ENCODE peak calls at places on chromosomes 3 and 15, in six cellular contexts. J is OCI-LY7, C is colonic mucosa, L is pancreas, X is caudate nucleus, D is left ventricle myocardium inferior. Q is an unnamed sample.

GRCh38 chr15:96472647-96473046 is 142.1 kb downstream of the NR2F2 start:
- DNase-seq in C (no peak), X (no peak), L (no peak), D (no peak), J (no peak), Q (no peak)

GRCh38 chr3:48420561-48420960 is 9.3 kb downstream of the PLXNB1 start:
- DNase-seq in D (no peak), J (no peak), L (no peak), X (no peak), C (no peak), Q (no peak)

GRCh38 chr3:31213869-31214486 is 318.7 kb upstream of the STT3B start:
- DNase-seq in X (no peak), D (no peak), C (peak), L (no peak), J (peak), Q (no peak)

GRCh38 chr3:11600501-11601282 is 43.0 kb downstream of the VGLL4 start:
- DNase-seq in L (peak), D (peak), C (no peak), X (peak), J (peak), Q (peak)

GRCh38 chr15:36491912-36492311 is 87.5 kb upstream of the CDIN1 start:
- DNase-seq in X (no peak), L (peak), D (no peak), C (no peak), J (no peak), Q (no peak)

GRCh38 chr3:182814419-182815160 is 21.3 kb downstream of the ATP11B start:
- DNase-seq in J (no peak), D (no peak), X (no peak), C (no peak), L (no peak), Q (no peak)

GRCh38 chr3:176090727-176091126 is 1106.6 kb downstream of the TBL1XR1 start:
- DNase-seq in C (no peak), J (no peak), D (no peak), X (no peak), L (no peak), Q (no peak)

GRCh38 chr3:123734527-123734902 is 149.6 kb downstream of the MYLK start:
- DNase-seq in C (no peak), D (no peak), J (no peak), L (no peak), X (no peak), Q (no peak)

DNA sequence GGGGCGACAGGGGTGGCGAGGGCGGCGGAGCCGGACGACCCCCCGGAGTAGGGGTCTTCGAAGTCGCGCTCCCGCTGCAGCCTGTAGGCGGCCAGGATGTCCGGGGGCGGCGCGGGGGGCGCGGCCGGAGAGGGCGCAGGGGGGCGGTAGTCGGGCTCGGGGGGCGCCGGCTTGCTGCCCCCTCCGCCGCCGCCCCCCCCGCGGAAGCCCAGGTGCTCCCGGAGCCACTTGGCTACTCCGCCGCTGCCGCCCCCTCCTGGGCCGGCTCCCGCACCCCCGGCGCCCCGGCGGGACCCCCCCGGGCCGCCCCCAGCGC is 230 bp downstream of the SHF start:
- DNase-seq in D (no peak), J (no peak), X (no peak), C (no peak), L (no peak), Q (no peak)
- H3K27ac ChIP-seq in D (peak), J (no peak), X (no peak), C (peak), L (no peak), Q (peak)

GRCh38 chr15:65957451-65957850 is 88.2 kb downstream of the RAB11A start:
- DNase-seq in L (no peak), D (no peak), J (no peak), X (no peak), C (no peak), Q (no peak)
- H3K27ac ChIP-seq in L (no peak), D (no peak), J (no peak), X (no peak), C (no peak), Q (no peak)

DNA sequence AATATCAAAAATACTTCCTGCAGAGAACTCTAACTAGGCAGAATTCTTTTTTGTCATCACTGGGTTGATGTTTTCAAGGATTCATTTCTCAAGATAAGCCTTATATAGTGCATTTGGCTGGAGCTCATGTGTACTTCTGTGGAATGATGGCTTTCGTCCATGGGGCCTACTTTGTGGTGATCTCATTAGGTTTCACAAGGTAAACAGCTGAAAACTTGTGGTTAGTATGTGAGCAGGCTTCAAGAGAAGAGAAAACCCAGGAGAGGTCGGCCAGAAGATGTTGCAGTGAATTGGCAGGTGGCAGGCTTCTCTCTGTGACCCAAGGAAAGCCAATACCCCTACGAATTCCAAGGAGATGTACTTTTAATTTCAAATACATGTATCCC is 121.4 kb upstream of the PHLDB2 start:
- DNase-seq in D (peak), X (no peak), C (no peak), J (no peak), L (peak), Q (peak)
- H3K27ac ChIP-seq in D (peak), X (no peak), C (no peak), J (no peak), L (peak), Q (peak)

DNA sequence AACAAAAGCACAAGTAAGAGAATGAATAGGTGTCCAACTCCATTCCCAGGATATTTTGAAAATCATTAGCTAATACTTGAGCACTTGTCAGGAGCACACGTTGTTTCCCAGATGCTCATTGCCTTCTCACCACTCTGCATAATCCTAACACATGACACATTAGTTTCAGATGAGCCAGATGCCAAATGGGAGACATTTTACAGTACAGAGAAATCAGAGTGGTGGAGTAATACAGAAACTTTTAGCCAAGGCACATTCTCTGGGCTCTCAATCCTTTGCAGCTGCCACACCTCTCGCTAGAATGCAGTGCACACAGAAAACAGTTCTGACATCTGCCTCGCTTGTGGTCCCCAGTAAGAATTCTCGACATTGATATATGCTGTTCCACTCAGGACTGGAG is 76.6 kb downstream of the P3H2 start:
- DNase-seq in L (no peak), C (no peak), X (no peak), J (no peak), D (no peak), Q (no peak)
- H3K27ac ChIP-seq in L (no peak), C (peak), X (no peak), J (no peak), D (no peak), Q (no peak)

GRCh38 chr15:76978522-76979330 is 16.2 kb upstream of the PSTPIP1 start:
- DNase-seq in C (no peak), D (no peak), J (no peak), L (no peak), X (no peak), Q (no peak)
- H3K27ac ChIP-seq in C (no peak), D (no peak), J (no peak), L (no peak), X (no peak), Q (no peak)

GRCh38 chr3:134652409-134652831 is 1.6 kb upstream of the KY start:
- DNase-seq in D (no peak), C (no peak), X (no peak), J (no peak), L (no peak), Q (no peak)
- H3K27ac ChIP-seq in D (peak), C (no peak), X (no peak), J (no peak), L (no peak), Q (peak)

DNA sequence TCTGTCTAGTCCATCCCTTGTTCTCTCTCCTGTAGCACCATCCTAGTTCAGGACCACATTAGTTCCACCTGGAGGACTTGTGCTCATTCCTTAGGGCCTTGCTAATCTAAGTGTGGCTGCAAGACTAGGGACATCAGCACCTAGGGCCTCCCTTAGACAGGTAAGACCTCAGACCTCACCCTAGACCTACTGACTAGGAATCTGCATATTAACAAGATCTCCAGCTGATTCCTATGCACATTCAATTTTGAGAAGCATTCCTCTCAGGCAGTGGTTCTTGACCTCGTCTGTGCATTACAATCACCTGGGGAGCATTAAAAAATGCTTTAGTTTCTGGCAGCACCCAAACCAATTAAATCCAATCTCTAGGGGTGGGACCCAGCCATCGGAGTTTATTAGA is 238.4 kb upstream of the RGMA start:
- DNase-seq in D (no peak), C (no peak), J (no peak), X (no peak), L (no peak), Q (no peak)
- H3K27ac ChIP-seq in D (no peak), C (no peak), J (no peak), X (no peak), L (no peak), Q (no peak)

GRCh38 chr3:24138876-24139256 is 193.8 kb downstream of the NR1D2 start:
- DNase-seq in D (no peak), C (no peak), L (no peak), X (no peak), J (peak), Q (no peak)

GRCh38 chr3:24135280-24135679 is 190.2 kb downstream of the NR1D2 start:
- DNase-seq in X (no peak), C (no peak), L (no peak), J (no peak), D (no peak), Q (no peak)

GRCh38 chr3:24137354-24137753 is 192.3 kb downstream of the NR1D2 start:
- DNase-seq in L (no peak), C (no peak), D (no peak), J (no peak), X (no peak), Q (no peak)

GRCh38 chr3:24137958-24138875 is 193.1 kb downstream of the NR1D2 start:
- DNase-seq in J (peak), C (no peak), X (no peak), D (no peak), L (peak), Q (no peak)

GRCh38 chr3:24136624-24137310 is 191.7 kb downstream of the NR1D2 start:
- DNase-seq in L (no peak), D (no peak), C (no peak), J (peak), X (no peak), Q (no peak)
- H3K27ac ChIP-seq in L (no peak), D (no peak), C (no peak), J (peak), X (no peak), Q (no peak)

DNA sequence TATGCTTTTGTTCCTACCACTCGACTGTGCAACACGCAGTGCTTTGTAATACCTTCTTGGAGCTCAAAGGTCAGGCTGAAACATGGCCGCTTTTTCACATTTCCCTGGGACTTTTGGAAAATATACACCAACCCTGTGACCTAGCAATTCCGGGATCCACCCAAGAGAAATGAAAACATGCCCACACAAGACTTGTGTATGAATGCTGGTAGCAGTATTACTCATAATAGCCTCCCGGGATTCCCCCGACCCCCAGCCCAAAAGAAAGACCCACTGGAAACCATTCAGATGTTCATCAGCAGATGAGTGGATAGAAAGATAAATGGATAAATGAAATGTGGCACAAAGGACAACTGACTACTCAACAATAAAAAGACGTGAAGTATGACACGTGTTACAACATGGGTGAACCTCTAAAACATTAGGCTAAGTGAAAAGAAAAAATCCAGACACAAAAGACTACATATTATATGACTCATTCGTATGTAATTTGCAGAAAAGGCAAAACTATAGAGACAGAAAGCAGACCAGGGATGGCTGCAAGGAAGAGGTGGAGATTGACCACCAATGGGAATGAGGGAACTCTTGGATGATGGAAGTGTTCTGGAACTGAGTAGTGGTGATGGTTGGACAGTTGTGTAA is 104.1 kb downstream of the PGPEP1L start:
- DNase-seq in X (no peak), D (no peak), J (no peak), C (no peak), L (no peak), Q (no peak)
- H3K27ac ChIP-seq in X (no peak), D (no peak), J (no peak), C (no peak), L (no peak), Q (peak)

Q was measured in tibial artery.